ENCODE peak calls at places on chromosomes 3 and 15, in five cellular contexts. W is AML-193; J is body of pancreas; S is CD8-positive, alpha-beta T cell; D is K562. M is an unnamed sample.

GRCh38 chr3:14799146-14799545 is 19.6 kb upstream of the FGD5 start:
- DNase-seq in W (no peak), J (no peak), S (no peak), D (no peak), M (no peak)

GRCh38 chr3:165339753-165340152 is 143.6 kb upstream of the SLITRK3 start:
- DNase-seq in W (no peak), J (no peak), S (no peak), D (no peak), M (no peak)

GRCh38 chr15:68537506-68537905 is 41.3 kb upstream of the CORO2B start:
- DNase-seq in W (no peak), J (no peak), S (no peak), D (no peak), M (no peak)

GRCh38 chr3:153137626-153138025 is 24.4 kb upstream of the RAP2B start:
- DNase-seq in W (peak), J (no peak), S (no peak), D (no peak), M (no peak)

GRCh38 chr15:96312641-96313335 is 17.7 kb upstream of the NR2F2 start:
- DNase-seq in W (no peak), J (no peak), S (no peak), D (no peak), M (no peak)

GRCh38 chr3:194537732-194538247 is 51.0 kb upstream of the ATP13A3 start:
- DNase-seq in W (no peak), J (peak), S (no peak), D (no peak), M (no peak)

GRCh38 chr15:48581221-48581620 is 64.3 kb downstream of the FBN1 start:
- DNase-seq in W (no peak), J (no peak), S (no peak), D (no peak), M (no peak)

GRCh38 chr15:31330111-31330785 is 3.6 kb downstream of the KLF13 start:
- DNase-seq in W (no peak), J (peak), S (no peak), D (no peak), M (no peak)

GRCh38 chr3:62332771-62333381 is 40.5 kb downstream of the FEZF2 start:
- DNase-seq in W (peak), J (no peak), S (no peak), D (no peak), M (no peak)

GRCh38 chr3:70757658-70758057 is 445.2 kb upstream of the MDFIC2 start:
- DNase-seq in W (no peak), J (peak), S (no peak), D (no peak), M (no peak)

GRCh38 chr3:25831578-25831977 is 41.7 kb downstream of the OXSM start:
- DNase-seq in W (peak), J (no peak), S (no peak), D (no peak), M (peak)

GRCh38 chr15:65083262-65083701 is 6.7 kb downstream of the KBTBD13 start:
- DNase-seq in W (no peak), J (no peak), S (no peak), D (no peak), M (no peak)

GRCh38 chr15:31265871-31266711 is 60.5 kb upstream of the KLF13 start:
- DNase-seq in W (peak), J (no peak), S (peak), D (no peak), M (peak)

GRCh38 chr3:49133226-49133951 is 539 bp upstream of the LAMB2 start:
- DNase-seq in W (no peak), J (peak), S (no peak), D (peak), M (no peak)

GRCh38 chr3:21390136-21390535 is 360.9 kb downstream of the ZNF385D start:
- DNase-seq in W (no peak), J (no peak), S (no peak), D (no peak), M (no peak)

GRCh38 chr3:156670077-156670476 is 4.3 kb upstream of the TIPARP start:
- DNase-seq in W (no peak), J (no peak), S (no peak), D (no peak), M (no peak)

GRCh38 chr3:52787672-52788625 is 6.6 kb upstream of the ITIH3 start:
- DNase-seq in W (no peak), J (no peak), S (no peak), D (no peak), M (no peak)

GRCh38 chr15:101491739-101492640 is 2.5 kb upstream of the PCSK6 start:
- DNase-seq in W (no peak), J (no peak), S (no peak), D (no peak), M (no peak)

GRCh38 chr3:113912551-113913246 is 35.1 kb upstream of the ZDHHC23 start:
- DNase-seq in W (peak), J (peak), S (no peak), D (peak), M (peak)

GRCh38 chr3:46163551-46163981 is 44.5 kb downstream of the CCR1 start:
- DNase-seq in W (no peak), J (no peak), S (no peak), D (no peak), M (no peak)

GRCh38 chr15:66169023-66169422 is 84.5 kb downstream of the MEGF11 start:
- DNase-seq in W (no peak), J (no peak), S (no peak), D (no peak), M (no peak)

GRCh38 chr15:36585774-36586173 is 6.3 kb downstream of the CDIN1 start:
- DNase-seq in W (no peak), J (no peak), S (no peak), D (no peak), M (no peak)

GRCh38 chr3:71602256-71602655 is 18.7 kb upstream of the FOXP1 start:
- DNase-seq in W (no peak), J (no peak), S (no peak), D (no peak), M (no peak)

GRCh38 chr15:47218295-47218694 is 499.0 kb upstream of the SEMA6D start:
- DNase-seq in W (no peak), J (no peak), S (no peak), D (no peak), M (no peak)

GRCh38 chr15:83210619-83211018 is 3.0 kb upstream of the HDGFL3 start:
- DNase-seq in W (no peak), J (peak), S (no peak), D (no peak), M (no peak)

GRCh38 chr3:8625991-8626390 is 18.6 kb downstream of the SSUH2 start:
- DNase-seq in W (no peak), J (no peak), S (no peak), D (no peak), M (no peak)

GRCh38 chr15:40357723-40358491 is at the start of gene DISP2:
- DNase-seq in W (peak), J (peak), S (peak), D (peak), M (peak)

GRCh38 chr3:133464573-133464972 is 64.7 kb downstream of the BFSP2 start:
- DNase-seq in W (peak), J (no peak), S (no peak), D (no peak), M (no peak)

GRCh38 chr15:95449229-95449628 is 881.3 kb upstream of the NR2F2 start:
- DNase-seq in W (no peak), J (no peak), S (no peak), D (no peak), M (no peak)

GRCh38 chr15:75036269-75036668 is 12.9 kb downstream of the PPCDC start:
- DNase-seq in W (no peak), J (peak), S (no peak), D (peak), M (no peak)

GRCh38 chr15:73681073-73681472 is 3.1 kb upstream of the CD276 start:
- DNase-seq in W (no peak), J (no peak), S (no peak), D (no peak), M (no peak)